ENCODE peak calls at places on chromosomes 2 and 18, in nine cellular contexts. Q is sigmoid colon, D is GM12892, H is right lobe of liver, T is lower leg skin, O is adrenal gland, Z is A549, F is HCT116, P is Peyer's patch. W is an unnamed sample.

GRCh38 chr2:57453929-57454328 is 592.7 kb upstream of the VRK2 start:
- DNase-seq in T (no peak), D (no peak), F (no peak), Z (no peak), P (no peak), O (no peak), H (no peak), Q (no peak), W (no peak)

GRCh38 chr2:106193491-106193976 is 567 bp downstream of the UXS1 start:
- DNase-seq in D (peak), F (no peak), Z (no peak), Q (no peak), T (peak), H (peak), P (peak), O (peak), W (peak)

GRCh38 chr2:42371621-42372473 is 10.8 kb upstream of the COX7A2L start:
- DNase-seq in P (no peak), Z (no peak), T (no peak), Q (no peak), D (no peak), F (no peak), H (no peak), O (peak), W (no peak)

GRCh38 chr2:42164971-42165370 is 4.2 kb upstream of the EML4 start:
- DNase-seq in O (no peak), F (no peak), D (no peak), T (no peak), Q (no peak), P (no peak), Z (no peak), H (no peak), W (no peak)

GRCh38 chr18:54250846-54251251 is 18.5 kb upstream of the POLI start:
- DNase-seq in H (no peak), T (no peak), Z (no peak), D (no peak), O (no peak), P (no peak), F (no peak), Q (no peak), W (no peak)

GRCh38 chr2:33597026-33597425 is 2.1 kb downstream of the FAM98A start:
- DNase-seq in D (no peak), P (no peak), H (no peak), T (no peak), Z (no peak), F (no peak), O (no peak), Q (no peak), W (no peak)

GRCh38 chr2:72859831-72860262 is 27.4 kb upstream of the SPR start:
- DNase-seq in T (no peak), D (no peak), Z (peak), P (no peak), F (peak), Q (no peak), O (peak), H (peak), W (peak)

GRCh38 chr18:31424383-31424988 is 23.1 kb upstream of the DSG3 start:
- DNase-seq in D (no peak), Z (peak), H (no peak), Q (no peak), P (no peak), O (no peak), T (no peak), F (peak), W (peak)

GRCh38 chr2:1727101-1727771 is 17.1 kb downstream of the PXDN start:
- DNase-seq in P (peak), T (peak), F (no peak), Z (no peak), D (no peak), H (peak), O (no peak), Q (peak), W (no peak)

DNA sequence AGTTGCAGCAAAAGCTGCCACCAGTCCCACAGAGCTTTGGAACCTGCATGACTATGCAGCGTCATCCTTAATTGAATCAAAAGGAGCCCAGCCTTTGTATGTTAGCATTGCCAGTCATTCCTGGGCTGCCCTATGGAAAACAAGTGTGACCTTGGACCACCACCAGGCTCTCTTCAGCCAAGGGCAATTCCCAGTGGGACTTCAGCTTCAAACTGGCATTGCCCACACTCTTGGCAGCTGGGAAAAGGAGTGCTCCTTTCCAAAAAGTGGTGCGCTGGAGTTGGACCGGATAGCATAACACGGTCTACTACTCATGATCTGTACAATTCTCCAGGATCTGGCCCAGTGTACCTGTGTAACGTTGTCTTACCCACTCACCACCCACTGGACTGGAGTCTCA is 259.5 kb downstream of the MREG start:
- DNase-seq in T (no peak), O (no peak), Z (no peak), P (no peak), F (no peak), D (no peak), Q (no peak), H (no peak), W (no peak)
- TF ChIP-seq POLR2A in T (no peak), O (no peak), Z (no peak), P (no peak), F (no peak), D (no peak), Q (no peak), H (no peak), W (no peak)

DNA sequence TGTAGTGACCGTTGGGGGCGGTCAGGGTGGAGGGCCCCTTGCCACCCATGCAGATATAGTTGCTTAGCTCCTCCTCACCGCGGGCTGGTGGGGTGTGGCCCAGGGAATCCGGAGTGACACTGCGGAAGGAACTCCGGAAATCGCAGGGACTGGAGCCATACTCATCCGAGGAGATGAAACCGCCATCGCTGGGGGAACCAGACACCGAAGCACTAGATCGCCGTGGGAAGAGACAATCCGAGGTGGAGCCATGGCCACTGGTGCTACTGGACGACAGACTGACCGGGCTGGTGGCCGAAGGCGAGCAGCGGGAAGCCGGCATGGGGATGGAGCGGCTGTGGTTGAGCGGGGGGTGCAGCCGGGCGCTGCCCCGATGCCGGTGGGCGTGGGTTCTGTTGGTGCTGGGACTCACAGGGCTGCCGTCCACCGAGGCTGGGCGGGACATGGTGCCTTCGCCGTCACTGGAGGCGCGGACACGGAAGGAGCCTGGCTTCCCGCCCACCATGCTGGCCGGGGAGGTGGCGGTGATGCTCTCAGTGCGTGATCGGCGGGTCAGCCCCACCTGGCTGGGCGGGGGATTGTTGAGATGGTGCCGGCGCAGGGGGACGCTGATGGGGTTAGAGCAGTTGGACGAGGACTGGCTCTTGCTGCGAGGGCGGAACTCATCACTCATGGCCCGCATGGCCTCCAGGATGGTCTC is 2.2 kb downstream of the IRS1 start:
- DNase-seq in Q (peak), T (peak), P (peak), O (peak), F (no peak), D (no peak), H (peak), Z (no peak), W (no peak)
- TF ChIP-seq POLR2A in Q (no peak), T (no peak), P (no peak), O (no peak), F (no peak), D (no peak), H (no peak), Z (no peak), W (no peak)

GRCh38 chr2:189203177-189203799 is 23.7 kb upstream of the COL5A2 start:
- DNase-seq in H (no peak), F (no peak), Z (peak), Q (no peak), P (no peak), O (no peak), D (no peak), T (no peak), W (no peak)
- TF ChIP-seq POLR2A in H (no peak), F (no peak), Z (no peak), Q (no peak), P (no peak), O (no peak), D (no peak), T (no peak), W (no peak)

GRCh38 chr2:74532222-74532621 is 2.5 kb downstream of the HTRA2 start:
- DNase-seq in P (no peak), Z (peak), F (no peak), D (no peak), H (no peak), Q (no peak), T (no peak), O (no peak), W (peak)

GRCh38 chr2:74534411-74534810 is 4.7 kb downstream of the HTRA2 start:
- DNase-seq in T (no peak), F (no peak), D (no peak), O (no peak), P (no peak), Q (no peak), H (no peak), Z (no peak), W (no peak)

GRCh38 chr2:74531666-74532065 is 1.9 kb downstream of the HTRA2 start:
- DNase-seq in D (no peak), Q (no peak), Z (no peak), P (no peak), H (no peak), F (no peak), T (peak), O (no peak), W (no peak)

GRCh38 chr2:74535440-74535965 is 5.8 kb downstream of the HTRA2 start:
- DNase-seq in Z (no peak), Q (no peak), H (no peak), O (no peak), D (no peak), F (no peak), P (no peak), T (no peak), W (no peak)

DNA sequence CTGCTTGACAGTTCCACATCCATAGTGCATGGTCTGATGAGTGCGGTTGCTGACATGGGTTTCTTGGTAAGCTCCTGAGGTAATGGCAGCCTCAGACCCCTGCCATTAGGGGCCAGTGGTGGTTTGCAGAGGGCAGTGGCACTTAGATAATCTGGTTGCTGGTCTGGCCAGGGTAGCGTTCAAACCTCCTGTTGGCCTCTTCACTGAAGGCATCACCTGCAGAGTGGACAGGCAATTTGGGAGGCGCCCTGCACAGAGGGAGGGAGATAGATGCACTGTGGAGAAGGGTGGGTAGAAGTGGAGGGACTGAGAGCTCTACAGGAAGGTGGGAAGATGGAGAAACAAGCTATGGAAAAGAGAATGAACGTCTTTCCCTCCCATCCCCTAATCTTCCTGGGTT is 3.7 kb downstream of the HTRA2 start:
- DNase-seq in T (no peak), F (no peak), Z (no peak), D (no peak), P (no peak), Q (no peak), O (no peak), H (no peak), W (no peak)
- TF ChIP-seq POLR2A in T (no peak), F (no peak), Z (no peak), D (peak), P (no peak), Q (no peak), O (no peak), H (no peak), W (peak)

DNA sequence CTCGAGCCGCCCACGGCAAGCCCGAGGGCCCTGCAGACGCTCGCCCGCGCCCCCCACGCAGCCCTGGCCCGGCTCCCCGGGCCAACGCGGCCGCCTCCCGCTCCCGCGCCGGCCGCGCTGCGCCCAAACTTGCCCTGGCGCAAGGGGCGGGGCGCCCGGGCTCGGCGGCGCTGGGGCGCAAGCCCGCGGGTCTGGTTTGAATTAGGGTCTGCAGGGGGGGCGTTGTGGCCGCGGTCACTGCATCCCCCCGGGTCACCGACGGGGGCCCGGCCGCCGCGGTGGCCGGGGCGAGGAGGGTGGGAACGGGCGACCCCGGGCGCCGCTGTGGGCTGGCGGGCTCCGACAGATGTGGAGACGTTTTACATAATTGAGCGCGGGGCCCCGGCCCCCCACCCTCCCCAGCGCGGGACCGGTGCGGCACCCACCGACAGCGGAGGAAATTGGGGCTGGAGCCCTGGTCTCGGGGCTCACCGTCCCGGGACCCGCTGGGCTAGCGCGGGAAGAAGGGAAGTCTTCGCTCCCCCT is 677 bp downstream of the SDC1 start:
- DNase-seq in F (no peak), O (no peak), T (peak), Q (no peak), P (no peak), H (no peak), Z (no peak), D (no peak), W (peak)
- TF ChIP-seq POLR2A in F (peak), O (no peak), T (no peak), Q (no peak), P (no peak), H (no peak), Z (no peak), D (no peak), W (no peak)

GRCh38 chr2:69683170-69683971 is 39.8 kb upstream of the AAK1 start:
- DNase-seq in Z (peak), F (no peak), H (no peak), T (no peak), D (no peak), P (no peak), Q (no peak), O (no peak), W (no peak)
- TF ChIP-seq POLR2A in Z (no peak), F (no peak), H (no peak), T (no peak), D (no peak), P (no peak), Q (no peak), O (no peak), W (no peak)

GRCh38 chr2:241609859-241610793 is 26.8 kb downstream of the THAP4 start:
- DNase-seq in Q (peak), P (peak), T (peak), F (no peak), Z (no peak), H (peak), D (peak), O (peak), W (peak)
- TF ChIP-seq POLR2A in Q (peak), P (peak), T (no peak), F (no peak), Z (no peak), H (no peak), D (peak), O (peak), W (no peak)

GRCh38 chr2:190320696-190321095 is 1.1 kb upstream of the HIBCH start:
- DNase-seq in D (no peak), Q (no peak), O (no peak), Z (no peak), P (no peak), F (no peak), T (no peak), H (no peak), W (no peak)

GRCh38 chr2:190318931-190319556 is 582 bp downstream of the HIBCH start:
- DNase-seq in Z (no peak), O (peak), Q (no peak), T (no peak), H (no peak), F (no peak), P (no peak), D (no peak), W (peak)

GRCh38 chr2:190315273-190315672 is 4.4 kb downstream of the HIBCH start:
- DNase-seq in D (no peak), F (no peak), O (no peak), H (no peak), T (no peak), Z (no peak), P (no peak), Q (no peak), W (no peak)

GRCh38 chr2:190318514-190318913 is 1.1 kb downstream of the HIBCH start:
- DNase-seq in F (no peak), Q (no peak), T (no peak), O (no peak), Z (no peak), D (no peak), H (no peak), P (no peak), W (no peak)

GRCh38 chr2:190319557-190320498 is at the start of gene HIBCH:
- DNase-seq in Q (peak), P (peak), H (peak), O (peak), D (peak), Z (peak), F (peak), T (peak), W (peak)
- TF ChIP-seq POLR2A in Q (peak), P (peak), H (peak), O (peak), D (peak), Z (peak), F (peak), T (no peak), W (peak)

DNA sequence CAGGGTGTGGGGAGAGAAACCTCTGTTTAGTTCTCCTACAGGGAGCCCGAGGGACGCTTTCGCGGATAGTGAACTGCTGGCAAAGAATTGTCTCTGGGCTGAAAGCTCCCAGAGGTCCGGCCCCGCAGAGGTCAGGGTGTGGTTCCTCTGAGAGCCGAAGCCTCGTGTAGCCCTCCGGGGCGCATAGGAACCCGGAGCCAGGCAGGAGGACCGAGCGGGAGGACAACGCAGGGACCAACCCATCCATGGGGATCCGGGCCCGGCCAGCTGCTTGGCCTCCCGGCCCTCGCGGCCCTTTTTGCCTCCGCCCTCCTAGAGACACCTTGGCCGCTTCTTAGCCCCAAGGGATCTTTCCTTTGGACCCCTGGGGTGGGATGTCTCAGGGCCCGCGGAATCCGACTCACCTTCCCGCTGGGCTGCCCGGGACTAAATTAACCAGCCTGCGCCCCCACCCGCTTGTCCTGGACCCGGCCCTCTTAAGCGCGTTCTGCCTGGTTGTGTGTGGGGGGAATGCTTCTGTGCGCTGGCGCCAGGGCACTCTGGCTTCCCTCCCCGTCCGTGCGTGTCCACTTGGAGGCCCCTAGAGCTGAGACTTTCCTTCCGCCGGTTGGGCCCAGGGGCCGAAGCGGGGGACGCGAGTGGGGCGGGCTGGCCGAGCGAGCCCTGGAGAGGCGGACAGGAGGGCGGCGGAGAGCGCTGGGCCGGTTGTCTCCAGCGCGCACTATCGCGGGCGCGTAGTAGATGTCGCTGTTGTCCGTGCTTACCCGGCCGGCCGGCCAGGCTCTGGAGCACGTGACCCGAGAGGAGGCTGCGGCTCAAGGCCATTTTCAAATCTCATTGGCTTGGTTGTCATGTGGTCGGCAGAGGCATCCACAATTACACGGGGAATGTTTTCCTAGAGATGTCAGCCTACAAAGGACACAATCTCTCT is at the start of gene HOXD10:
- DNase-seq in H (no peak), T (peak), F (no peak), P (peak), D (no peak), Z (peak), Q (peak), O (no peak), W (peak)
- TF ChIP-seq POLR2A in H (no peak), T (no peak), F (no peak), P (no peak), D (no peak), Z (peak), Q (no peak), O (no peak), W (no peak)

DNA sequence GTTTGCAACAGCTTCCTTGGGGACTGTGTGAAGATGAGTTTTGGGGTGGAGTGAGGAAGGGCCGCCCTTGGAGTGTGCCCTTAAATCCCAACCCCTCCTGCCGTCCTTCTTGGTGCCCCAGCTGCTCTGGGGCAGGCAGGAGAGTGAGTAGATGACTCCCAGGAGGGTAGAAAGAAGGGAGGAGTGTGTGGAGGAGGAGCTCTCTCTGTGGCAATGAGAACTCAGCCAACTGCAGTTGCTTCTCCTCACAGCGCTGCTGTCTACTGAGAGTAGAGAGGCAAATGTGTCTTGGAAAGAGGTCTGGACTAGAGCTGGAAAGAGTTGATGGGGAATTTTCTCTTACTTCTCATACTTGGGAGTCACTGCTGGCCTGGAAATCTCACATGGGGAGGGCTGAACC is 21.8 kb upstream of the SIX2 start:
- DNase-seq in F (no peak), Z (no peak), H (no peak), T (no peak), P (no peak), Q (no peak), O (no peak), D (no peak), W (no peak)
- TF ChIP-seq POLR2A in F (no peak), Z (no peak), H (no peak), T (no peak), P (no peak), Q (no peak), O (no peak), D (no peak), W (no peak)

W was measured in erythroblast.